ENCODE peak calls at places on chromosomes 12 and 14, in nine cellular contexts. X is HCT116; U is cardiac muscle cell; G is AG04449; Q is body of pancreas; L is foreskin fibroblast; C is AG04450; A is lower leg skin; N is effector memory CD4-positive, alpha-beta T cell. J is an unnamed sample.

GRCh38 chr12:86710110-86710509 is 453.9 kb upstream of the MGAT4C start:
- DNase-seq in X (no peak), U (no peak), G (no peak), Q (no peak), L (peak), C (no peak), A (no peak), N (no peak), J (no peak)

GRCh38 chr12:28781671-28782652 is 367.1 kb upstream of the FAR2 start:
- DNase-seq in X (no peak), U (no peak), G (no peak), Q (no peak), L (no peak), C (no peak), A (no peak), N (no peak), J (no peak)

GRCh38 chr12:12719496-12719895 is 2.3 kb downstream of the CDKN1B start:
- DNase-seq in X (no peak), U (no peak), G (no peak), Q (peak), L (no peak), C (no peak), A (no peak), N (no peak), J (no peak)

GRCh38 chr12:107765316-107765715 is 4.4 kb upstream of the PRDM4 start:
- DNase-seq in X (no peak), U (no peak), G (no peak), Q (no peak), L (no peak), C (no peak), A (no peak), N (no peak), J (no peak)

GRCh38 chr12:79690156-79690605 is 583 bp downstream of the PAWR start:
- DNase-seq in X (no peak), U (peak), G (no peak), Q (peak), L (no peak), C (no peak), A (no peak), N (no peak), J (peak)

GRCh38 chr12:57738661-57739237 is at the start of gene AGAP2:
- DNase-seq in X (no peak), U (peak), G (no peak), Q (no peak), L (no peak), C (no peak), A (no peak), N (no peak), J (no peak)

GRCh38 chr12:90335561-90335960 is 619.4 kb downstream of the CCER1 start:
- DNase-seq in X (no peak), U (no peak), G (no peak), Q (no peak), L (peak), C (no peak), A (no peak), N (no peak), J (peak)

GRCh38 chr12:47397664-47398281 is 308.1 kb downstream of the RPAP3 start:
- DNase-seq in X (peak), U (no peak), G (no peak), Q (peak), L (peak), C (no peak), A (no peak), N (peak), J (peak)

GRCh38 chr14:100297320-100298300 is 8.6 kb downstream of the SLC25A29 start:
- DNase-seq in X (no peak), U (no peak), G (no peak), Q (peak), L (peak), C (peak), A (peak), N (no peak), J (peak)

GRCh38 chr12:132116709-132117557 is 27.2 kb downstream of the DDX51 start:
- DNase-seq in X (no peak), U (no peak), G (no peak), Q (no peak), L (no peak), C (no peak), A (no peak), N (no peak), J (no peak)

GRCh38 chr14:53793790-53794560 is 162.7 kb downstream of the BMP4 start:
- DNase-seq in X (no peak), U (no peak), G (no peak), Q (peak), L (no peak), C (no peak), A (no peak), N (no peak), J (no peak)

GRCh38 chr12:112801055-112801454 is 9.5 kb downstream of the RPH3A start:
- DNase-seq in X (no peak), U (no peak), G (no peak), Q (no peak), L (no peak), C (no peak), A (no peak), N (no peak), J (no peak)

GRCh38 chr12:105803292-105803691 is 335.5 kb downstream of the NUAK1 start:
- DNase-seq in X (no peak), U (no peak), G (no peak), Q (no peak), L (no peak), C (no peak), A (no peak), N (no peak), J (no peak)

GRCh38 chr12:95653761-95654546 is 102.7 kb upstream of the USP44 start:
- DNase-seq in X (peak), U (peak), G (peak), Q (peak), L (peak), C (peak), A (no peak), N (no peak), J (peak)

GRCh38 chr14:22314183-22314820 is 274.7 kb downstream of the DAD1 start:
- DNase-seq in X (peak), U (peak), G (no peak), Q (peak), L (peak), C (no peak), A (no peak), N (no peak), J (peak)

GRCh38 chr12:65607271-65607880 is 216.9 kb upstream of the HMGA2 start:
- DNase-seq in X (no peak), U (no peak), G (no peak), Q (peak), L (no peak), C (no peak), A (no peak), N (no peak), J (peak)

GRCh38 chr12:67651380-67651695 is 2.8 kb downstream of the DYRK2 start:
- DNase-seq in X (no peak), U (peak), G (no peak), Q (no peak), L (peak), C (no peak), A (no peak), N (no peak), J (peak)

GRCh38 chr12:27048822-27049752 is 26.7 kb downstream of the MED21 start:
- DNase-seq in X (no peak), U (no peak), G (peak), Q (no peak), L (peak), C (peak), A (no peak), N (no peak), J (peak)

GRCh38 chr12:38904932-38905479 is 385 bp downstream of the CPNE8 start:
- DNase-seq in X (peak), U (no peak), G (no peak), Q (peak), L (peak), C (no peak), A (peak), N (peak), J (peak)

GRCh38 chr14:59046746-59047145 is 141.7 kb upstream of the DAAM1 start:
- DNase-seq in X (no peak), U (no peak), G (no peak), Q (no peak), L (no peak), C (no peak), A (no peak), N (no peak), J (peak)

GRCh38 chr12:113239288-113239771 is 18.1 kb downstream of the TPCN1 start:
- DNase-seq in X (no peak), U (no peak), G (no peak), Q (no peak), L (no peak), C (no peak), A (peak), N (no peak), J (no peak)

GRCh38 chr12:5379737-5380496 is 52.0 kb upstream of the NTF3 start:
- DNase-seq in X (peak), U (peak), G (no peak), Q (no peak), L (no peak), C (no peak), A (no peak), N (no peak), J (no peak)

GRCh38 chr12:124098887-124099286 is 125.9 kb downstream of the ZNF664 start:
- DNase-seq in X (no peak), U (no peak), G (no peak), Q (no peak), L (no peak), C (no peak), A (no peak), N (no peak), J (no peak)

GRCh38 chr14:35134329-35135123 is 12.2 kb downstream of the PRORP start:
- DNase-seq in X (no peak), U (no peak), G (no peak), Q (no peak), L (no peak), C (no peak), A (no peak), N (no peak), J (no peak)

GRCh38 chr12:2986876-2987275 is 27.7 kb downstream of the TEAD4 start:
- DNase-seq in X (no peak), U (no peak), G (no peak), Q (no peak), L (no peak), C (no peak), A (no peak), N (no peak), J (no peak)

GRCh38 chr12:98416845-98417244 is 98.5 kb upstream of the TMPO start:
- DNase-seq in X (no peak), U (no peak), G (no peak), Q (no peak), L (no peak), C (no peak), A (no peak), N (no peak), J (peak)

GRCh38 chr14:98345186-98345585 is 926.8 kb downstream of the BCL11B start:
- DNase-seq in X (no peak), U (no peak), G (no peak), Q (no peak), L (no peak), C (no peak), A (no peak), N (no peak), J (no peak)

GRCh38 chr14:23284654-23285529 is 1.0 kb downstream of the HOMEZ start:
- DNase-seq in X (no peak), U (no peak), G (no peak), Q (no peak), L (no peak), C (no peak), A (no peak), N (no peak), J (no peak)

GRCh38 chr14:38257500-38257899 is 1.6 kb upstream of the CLEC14A start:
- DNase-seq in X (no peak), U (no peak), G (no peak), Q (no peak), L (no peak), C (no peak), A (no peak), N (no peak), J (no peak)

GRCh38 chr14:95480109-95480886 is 36.2 kb downstream of the SYNE3 start:
- DNase-seq in X (no peak), U (no peak), G (no peak), Q (peak), L (peak), C (no peak), A (peak), N (peak), J (peak)

GRCh38 chr12:95204141-95204866 is 13.0 kb downstream of the FGD6 start:
- DNase-seq in X (peak), U (peak), G (peak), Q (peak), L (peak), C (peak), A (peak), N (no peak), J (peak)

GRCh38 chr14:102560436-102561261 is 31.8 kb upstream of the RCOR1 start:
- DNase-seq in X (no peak), U (no peak), G (no peak), Q (no peak), L (no peak), C (no peak), A (no peak), N (no peak), J (no peak)

GRCh38 chr14:105665247-105665950 is 139.0 kb downstream of the TMEM121 start:
- DNase-seq in X (no peak), U (no peak), G (no peak), Q (no peak), L (no peak), C (no peak), A (no peak), N (no peak), J (no peak)

GRCh38 chr12:26150737-26151450 is 26.1 kb upstream of the BHLHE41 start:
- DNase-seq in X (no peak), U (no peak), G (peak), Q (peak), L (peak), C (peak), A (no peak), N (no peak), J (peak)

GRCh38 chr12:123269980-123270379 is 1.7 kb downstream of the CDK2AP1 start:
- DNase-seq in X (no peak), U (peak), G (no peak), Q (no peak), L (no peak), C (no peak), A (no peak), N (no peak), J (no peak)

GRCh38 chr14:69260246-69260978 is 454 bp downstream of the GALNT16 start:
- DNase-seq in X (no peak), U (peak), G (no peak), Q (no peak), L (no peak), C (no peak), A (no peak), N (no peak), J (no peak)

GRCh38 chr14:69261761-69262331 is 1.9 kb downstream of the GALNT16 start:
- DNase-seq in X (no peak), U (peak), G (no peak), Q (no peak), L (no peak), C (no peak), A (no peak), N (no peak), J (no peak)

GRCh38 chr14:69259531-69260245 is at the start of gene GALNT16:
- DNase-seq in X (no peak), U (peak), G (no peak), Q (peak), L (no peak), C (no peak), A (no peak), N (no peak), J (no peak)

GRCh38 chr14:69260979-69261605 is 1.1 kb downstream of the GALNT16 start:
- DNase-seq in X (no peak), U (peak), G (no peak), Q (peak), L (no peak), C (no peak), A (peak), N (no peak), J (no peak)

DNA sequence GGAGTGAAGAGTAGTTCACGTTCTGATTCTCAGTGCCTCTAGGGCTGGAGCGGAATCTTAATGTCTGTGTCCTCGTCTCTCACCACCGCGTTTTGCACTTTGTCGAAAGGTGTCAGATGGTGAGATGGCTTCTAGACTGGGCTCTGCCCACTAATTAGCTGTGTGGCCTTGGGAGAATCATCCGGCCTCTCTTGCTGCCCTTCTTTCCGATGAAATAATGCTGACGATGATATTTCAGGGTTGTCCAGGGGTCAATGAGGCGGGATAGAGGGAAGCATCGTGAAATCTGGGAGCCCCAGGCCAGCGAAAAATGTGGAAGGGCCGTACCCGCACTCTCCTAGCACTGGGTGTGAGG is 805 bp upstream of the GALNT16 start:
- DNase-seq in X (no peak), U (no peak), G (no peak), Q (no peak), L (no peak), C (no peak), A (no peak), N (no peak), J (no peak)
- H3K4me3 ChIP-seq in X (no peak), U (peak), G (peak), Q (no peak), L (peak), C (peak), A (no peak), N (no peak), J (peak)

DNA sequence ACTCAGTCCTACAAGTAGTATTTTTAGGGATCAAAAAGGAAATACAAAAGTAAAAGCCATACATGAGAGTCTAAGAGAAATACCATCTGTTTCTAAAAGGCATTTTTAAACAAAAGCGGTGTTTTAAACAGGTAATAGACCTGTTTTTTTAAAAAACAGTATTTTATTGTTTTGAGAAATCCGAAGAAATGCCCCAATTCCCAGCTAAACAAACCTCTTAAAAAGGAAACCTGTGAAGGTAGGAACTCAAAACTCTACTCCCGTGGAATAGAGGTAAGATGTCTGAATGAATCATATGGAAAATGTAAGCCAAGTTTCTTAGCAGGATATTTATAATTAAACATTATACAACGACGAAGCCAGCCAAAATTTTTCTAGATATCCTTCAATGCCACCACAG is 2.0 kb downstream of the PPP1R13B start:
- DNase-seq in X (no peak), U (no peak), G (no peak), Q (no peak), L (no peak), C (no peak), A (no peak), N (no peak), J (no peak)
- H3K4me3 ChIP-seq in X (no peak), U (peak), G (no peak), Q (no peak), L (no peak), C (no peak), A (no peak), N (no peak), J (no peak)

GRCh38 chr12:122138616-122139015 is 35.4 kb downstream of the IL31 start:
- DNase-seq in X (no peak), U (no peak), G (no peak), Q (no peak), L (no peak), C (no peak), A (no peak), N (no peak), J (no peak)

GRCh38 chr12:122137681-122138080 is 36.3 kb downstream of the IL31 start:
- DNase-seq in X (no peak), U (no peak), G (no peak), Q (no peak), L (no peak), C (no peak), A (no peak), N (no peak), J (no peak)

GRCh38 chr12:122135437-122136031 is 38.5 kb downstream of the IL31 start:
- DNase-seq in X (no peak), U (no peak), G (no peak), Q (no peak), L (no peak), C (no peak), A (no peak), N (no peak), J (no peak)

GRCh38 chr12:122138181-122138580 is 35.8 kb downstream of the IL31 start:
- DNase-seq in X (no peak), U (no peak), G (no peak), Q (no peak), L (no peak), C (no peak), A (no peak), N (no peak), J (no peak)

DNA sequence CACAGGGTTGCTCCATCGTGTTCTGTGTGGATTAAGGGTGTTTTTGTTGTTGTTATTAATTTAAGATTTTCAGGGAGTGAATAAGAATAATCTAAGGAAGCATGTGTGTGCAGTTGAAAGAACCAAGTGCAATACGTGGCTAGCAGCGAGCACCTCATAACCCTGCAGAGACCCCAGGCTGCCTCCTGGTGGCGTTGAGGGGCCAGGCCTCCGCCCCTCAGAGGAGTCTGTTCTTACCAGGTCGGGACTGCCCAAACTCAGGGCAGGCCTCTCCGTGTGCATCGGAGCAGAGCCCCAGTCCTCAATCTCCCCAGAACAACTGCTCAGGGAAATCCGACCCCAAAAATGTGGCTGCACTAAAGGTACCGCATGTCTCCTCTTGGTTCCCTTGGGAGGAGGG is 36.8 kb downstream of the IL31 start:
- DNase-seq in X (no peak), U (peak), G (no peak), Q (no peak), L (no peak), C (no peak), A (no peak), N (no peak), J (no peak)
- H3K4me3 ChIP-seq in X (no peak), U (no peak), G (no peak), Q (no peak), L (no peak), C (no peak), A (no peak), N (no peak), J (no peak)

GRCh38 chr14:61451491-61451890 is 130.1 kb downstream of the PRKCH start:
- DNase-seq in X (no peak), U (no peak), G (no peak), Q (no peak), L (no peak), C (no peak), A (no peak), N (no peak), J (no peak)

GRCh38 chr14:61453103-61453767 is 131.9 kb downstream of the PRKCH start:
- DNase-seq in X (no peak), U (no peak), G (no peak), Q (no peak), L (no peak), C (no peak), A (no peak), N (no peak), J (no peak)

GRCh38 chr14:61451891-61452400 is 130.6 kb downstream of the PRKCH start:
- DNase-seq in X (no peak), U (no peak), G (no peak), Q (no peak), L (no peak), C (no peak), A (no peak), N (no peak), J (no peak)

GRCh38 chr14:61454545-61454944 is 133.2 kb downstream of the PRKCH start:
- DNase-seq in X (no peak), U (peak), G (no peak), Q (peak), L (no peak), C (no peak), A (no peak), N (no peak), J (no peak)

DNA sequence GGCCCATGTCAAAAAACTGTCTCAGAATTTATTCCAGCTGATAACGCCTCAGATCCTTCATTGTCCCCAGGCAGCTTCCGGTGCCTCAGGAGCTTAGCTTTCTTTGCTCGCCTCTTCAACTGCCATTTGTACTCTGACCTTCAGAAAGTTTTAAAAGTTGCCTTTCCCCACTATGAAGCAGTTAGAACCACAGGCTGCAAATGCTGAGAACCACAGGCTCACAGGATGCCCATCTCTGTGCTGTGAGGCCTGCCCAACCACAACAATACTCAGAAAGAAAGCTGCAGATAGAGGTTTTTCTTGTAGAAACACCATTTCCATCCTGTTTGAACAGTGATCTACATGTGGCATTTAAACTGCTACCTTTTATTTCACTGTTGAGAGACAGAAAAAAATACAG is 131.1 kb downstream of the PRKCH start:
- DNase-seq in X (no peak), U (no peak), G (no peak), Q (no peak), L (no peak), C (no peak), A (no peak), N (no peak), J (no peak)
- H3K4me3 ChIP-seq in X (no peak), U (no peak), G (no peak), Q (no peak), L (no peak), C (no peak), A (no peak), N (peak), J (no peak)